ENCODE peak calls at places on chromosomes 1 and 21, in six cellular contexts. L is vagina, U is stomach, O is HCT116, R is uterus, G is heart left ventricle. A is an unnamed sample. For H3K4me1, the result is how much of the 10 kb centered on the place peaks cover.

GRCh38 chr21:15837603-15838002 is 107.8 kb downstream of the USP25 start:
- DNase-seq in L (no peak), U (no peak), O (no peak), R (no peak), G (no peak), A (no peak)

GRCh38 chr1:205543351-205544305 is 39.2 kb downstream of the CDK18 start:
- DNase-seq in L (peak), U (peak), O (no peak), R (peak), G (peak), A (no peak)

GRCh38 chr1:63261736-63262142 is 60.6 kb upstream of the FOXD3 start:
- DNase-seq in L (no peak), U (no peak), O (no peak), R (no peak), G (peak), A (no peak)

GRCh38 chr1:18535391-18536210 is 54.9 kb downstream of the KLHDC7A start:
- DNase-seq in L (peak), U (peak), O (no peak), R (no peak), G (no peak), A (peak)

GRCh38 chr1:32501865-32502264 is 37.0 kb downstream of the ZBTB8B start:
- DNase-seq in L (no peak), U (no peak), O (no peak), R (peak), G (peak), A (no peak)

GRCh38 chr1:18037651-18038050 is 69.9 kb upstream of the IGSF21 start:
- DNase-seq in L (no peak), U (no peak), O (no peak), R (no peak), G (no peak), A (no peak)

GRCh38 chr1:240701412-240701811 is 89.5 kb upstream of the GREM2 start:
- DNase-seq in L (no peak), U (no peak), O (no peak), R (no peak), G (no peak), A (no peak)

GRCh38 chr1:178451529-178451928 is 45.2 kb downstream of the CLEC20A start:
- DNase-seq in L (no peak), U (no peak), O (no peak), R (no peak), G (no peak), A (no peak)

GRCh38 chr1:89126602-89127001 is 688 bp upstream of the GBP2 start:
- DNase-seq in L (no peak), U (no peak), O (no peak), R (no peak), G (no peak), A (no peak)

GRCh38 chr1:9069324-9070100 is at the start of gene SLC2A5:
- DNase-seq in L (no peak), U (no peak), O (no peak), R (peak), G (peak), A (peak)

GRCh38 chr1:9340864-9341263 is 48.2 kb downstream of the SPSB1 start:
- DNase-seq in L (no peak), U (no peak), O (no peak), R (no peak), G (no peak), A (no peak)

GRCh38 chr1:212984522-212985291 is 31.0 kb downstream of the ANGEL2 start:
- DNase-seq in L (no peak), U (no peak), O (no peak), R (no peak), G (no peak), A (no peak)

GRCh38 chr21:29580886-29581285 is 282.2 kb downstream of the BACH1 start:
- DNase-seq in L (no peak), U (no peak), O (no peak), R (no peak), G (no peak), A (no peak)

GRCh38 chr1:101235696-101236545 is 898 bp upstream of the S1PR1 start:
- DNase-seq in L (no peak), U (peak), O (no peak), R (peak), G (peak), A (peak)

GRCh38 chr1:211606914-211607751 is 28.2 kb upstream of the SLC30A1 start:
- DNase-seq in L (no peak), U (no peak), O (no peak), R (no peak), G (peak), A (no peak)

GRCh38 chr1:211606327-211606913 is 27.5 kb upstream of the SLC30A1 start:
- DNase-seq in L (no peak), U (no peak), O (no peak), R (no peak), G (no peak), A (no peak)

GRCh38 chr1:211605034-211605433 is 26.1 kb upstream of the SLC30A1 start:
- DNase-seq in L (no peak), U (no peak), O (no peak), R (no peak), G (no peak), A (no peak)

GRCh38 chr1:211604548-211604947 is 25.6 kb upstream of the SLC30A1 start:
- DNase-seq in L (no peak), U (no peak), O (no peak), R (no peak), G (no peak), A (no peak)

DNA sequence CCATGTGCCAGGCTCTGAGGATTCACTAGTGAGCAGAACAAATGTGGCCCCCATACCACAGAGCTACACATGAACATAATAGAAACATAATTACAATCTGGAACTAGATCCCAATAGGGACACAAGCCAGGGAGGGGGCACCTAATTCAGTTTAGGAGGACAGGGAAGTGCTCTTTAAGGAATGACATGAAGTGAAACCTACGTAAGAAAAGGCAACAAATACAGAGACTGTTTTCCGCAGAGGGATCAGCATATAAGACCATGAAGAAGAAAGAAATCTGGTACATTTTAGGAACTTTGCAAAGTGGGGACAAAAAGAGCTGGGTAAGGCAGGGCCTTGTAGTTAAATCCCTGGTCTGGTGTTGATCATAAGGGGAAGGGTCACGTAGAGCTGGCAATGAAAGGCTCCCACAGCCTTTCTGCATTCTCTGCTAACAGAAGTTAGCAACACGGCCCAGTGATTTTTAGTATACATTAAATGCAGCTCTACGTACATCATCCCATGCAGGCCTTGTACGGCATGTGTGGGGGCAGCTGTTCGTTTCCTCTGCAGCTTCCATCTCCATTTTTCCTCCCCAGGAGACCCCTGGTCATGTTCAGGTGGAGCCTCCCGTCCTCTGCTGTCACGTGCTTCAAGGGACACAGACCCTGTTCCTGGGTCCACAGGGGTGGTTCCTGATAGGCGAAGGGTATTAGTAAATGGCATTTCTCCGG is 26.8 kb upstream of the SLC30A1 start:
- DNase-seq in L (no peak), U (no peak), O (no peak), R (no peak), G (no peak), A (no peak)
- H3K4me1 ChIP-seq in L (under half), U (under half), O (under half), R (under half), G (under half), A (under half)

GRCh38 chr1:209808059-209808494 is 2.1 kb upstream of the IRF6 start:
- DNase-seq in L (no peak), U (no peak), O (no peak), R (no peak), G (peak), A (no peak)
- H3K27ac ChIP-seq in L (no peak), U (no peak), O (no peak), R (no peak), G (peak), A (no peak)

GRCh38 chr1:185091480-185091879 is 46.1 kb downstream of the RNF2 start:
- DNase-seq in L (no peak), U (no peak), O (no peak), R (no peak), G (no peak), A (no peak)

DNA sequence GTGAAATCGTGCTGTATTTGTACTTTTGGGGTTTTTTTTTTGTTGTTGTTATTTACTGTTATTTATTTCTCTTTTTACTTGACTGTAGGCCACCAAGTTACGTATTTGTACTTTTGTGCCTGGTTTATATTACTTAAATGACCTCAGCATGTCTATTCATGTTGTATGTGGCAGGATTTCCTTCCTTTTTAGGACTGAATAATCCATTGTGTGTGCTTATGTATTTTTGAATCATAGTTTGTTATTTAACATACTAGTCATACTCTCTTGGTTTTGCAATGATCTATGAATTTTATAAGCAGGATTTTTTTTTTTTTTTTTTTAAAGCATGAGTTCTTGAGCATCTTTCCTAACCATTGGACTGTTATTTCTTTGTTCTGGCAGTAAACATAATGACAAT is 51.2 kb downstream of the RNF2 start:
- DNase-seq in L (no peak), U (no peak), O (no peak), R (no peak), G (no peak), A (no peak)
- TF ChIP-seq POLR2A in L (no peak), U (no peak), O (no peak), R (no peak), G (no peak), A (no peak)

GRCh38 chr1:231807498-231807897 is 180.9 kb downstream of the DISC1 start:
- DNase-seq in L (no peak), U (no peak), O (no peak), R (no peak), G (no peak), A (no peak)
- H3K4me1 ChIP-seq in L (under half), U (under half), O (under half), R (under half), G (under half), A (under half)

GRCh38 chr1:167714098-167714850 is 7.5 kb upstream of the MPZL1 start:
- DNase-seq in L (no peak), U (peak), O (peak), R (peak), G (peak), A (peak)

GRCh38 chr1:167718926-167719691 is 2.7 kb upstream of the MPZL1 start:
- DNase-seq in L (no peak), U (no peak), O (no peak), R (no peak), G (no peak), A (no peak)

GRCh38 chr1:167714851-167715652 is 6.7 kb upstream of the MPZL1 start:
- DNase-seq in L (no peak), U (peak), O (peak), R (peak), G (peak), A (peak)

GRCh38 chr1:167715653-167716302 is 6.0 kb upstream of the MPZL1 start:
- DNase-seq in L (no peak), U (no peak), O (no peak), R (no peak), G (no peak), A (no peak)

GRCh38 chr1:167717351-167717750 is 4.4 kb upstream of the MPZL1 start:
- DNase-seq in L (no peak), U (no peak), O (no peak), R (no peak), G (no peak), A (no peak)
- H3K27ac ChIP-seq in L (no peak), U (no peak), O (no peak), R (no peak), G (no peak), A (no peak)

GRCh38 chr1:201648911-201649775 is 110.2 kb downstream of the NAV1 start:
- DNase-seq in L (no peak), U (peak), O (no peak), R (peak), G (no peak), A (no peak)

GRCh38 chr1:201646623-201647022 is 107.7 kb downstream of the NAV1 start:
- DNase-seq in L (no peak), U (no peak), O (no peak), R (no peak), G (no peak), A (no peak)

GRCh38 chr1:201647094-201647493 is 108.2 kb downstream of the NAV1 start:
- DNase-seq in L (no peak), U (no peak), O (no peak), R (no peak), G (no peak), A (no peak)

GRCh38 chr1:201647722-201648065 is 108.8 kb downstream of the NAV1 start:
- DNase-seq in L (no peak), U (no peak), O (no peak), R (no peak), G (no peak), A (no peak)

DNA sequence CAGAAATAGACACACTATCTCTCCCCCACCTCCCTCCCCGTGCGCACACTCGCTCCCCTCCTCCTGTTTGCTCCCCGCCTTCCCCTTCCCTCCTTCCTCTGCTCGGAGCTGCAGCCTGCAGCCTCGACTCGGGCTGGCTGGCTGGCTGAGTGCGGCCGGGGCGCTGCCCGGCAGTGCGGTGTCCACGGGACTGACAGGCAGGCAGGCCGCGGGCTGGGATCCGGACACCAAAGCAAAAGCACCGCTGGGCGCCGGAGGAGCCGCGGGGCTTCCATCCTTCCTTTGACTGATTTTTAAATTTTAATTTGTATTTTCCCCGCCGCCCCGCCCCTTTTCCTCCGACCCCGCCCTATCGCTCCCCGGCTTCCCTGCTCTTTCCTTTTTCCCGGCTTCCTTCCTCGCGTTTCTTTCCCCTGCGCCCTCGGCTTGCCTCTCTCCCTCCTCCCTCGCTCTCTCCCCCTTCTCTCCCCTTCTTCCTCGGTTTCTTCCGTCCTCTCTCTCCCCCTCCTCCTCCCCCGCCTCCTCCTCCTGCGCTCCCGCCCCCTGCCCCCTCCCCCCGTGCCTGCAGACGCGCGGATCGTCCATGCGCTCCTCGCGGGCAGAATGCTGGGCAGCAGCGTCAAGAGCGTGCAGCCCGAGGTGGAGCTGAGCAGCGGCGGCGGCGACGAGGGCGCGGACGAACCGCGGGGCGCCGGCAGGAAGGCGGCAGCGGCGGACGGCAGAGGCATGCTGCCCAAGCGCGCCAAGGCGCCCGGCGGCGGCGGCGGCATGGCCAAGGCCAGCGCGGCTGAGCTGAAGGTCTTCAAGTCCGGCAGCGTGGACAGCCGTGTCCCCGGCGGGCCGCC is 109.4 kb downstream of the NAV1 start:
- DNase-seq in L (no peak), U (peak), O (no peak), R (peak), G (peak), A (no peak)
- TF ChIP-seq POLR2A in L (no peak), U (no peak), O (no peak), R (no peak), G (no peak), A (no peak)

DNA sequence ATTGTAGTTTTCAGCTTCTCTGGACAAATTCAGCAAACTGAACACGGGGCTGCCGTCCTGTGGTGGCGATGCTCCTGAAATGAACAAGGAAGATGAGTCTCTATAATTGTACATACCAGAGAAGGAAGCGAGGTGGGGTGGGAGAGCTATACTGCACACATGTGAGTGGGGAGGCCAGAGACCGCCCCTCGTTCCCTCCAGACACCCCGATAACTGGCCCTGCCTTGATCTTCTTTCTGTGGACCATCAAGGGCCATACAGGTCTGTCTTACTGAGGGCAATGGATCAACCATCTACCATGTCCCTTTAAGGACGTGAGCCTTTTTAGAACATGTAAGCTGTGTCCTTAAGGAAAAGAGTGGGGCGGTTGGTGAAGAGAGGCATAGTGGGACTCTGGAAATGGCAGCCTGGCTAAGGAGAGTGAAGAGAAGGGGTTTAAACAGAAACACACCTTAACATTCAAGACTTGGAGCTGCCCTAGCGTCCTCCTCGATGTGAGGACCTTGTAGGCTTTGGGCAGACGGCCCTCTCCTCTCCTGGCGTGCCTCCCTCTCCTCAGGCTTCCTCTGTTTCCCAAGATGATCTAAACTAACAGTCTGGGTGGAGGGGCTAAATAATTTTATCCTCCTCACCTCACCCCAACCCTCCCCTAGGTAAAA is 5.8 kb downstream of the PLEKHO1 start:
- DNase-seq in L (no peak), U (no peak), O (no peak), R (no peak), G (no peak), A (no peak)
- H3K4me1 ChIP-seq in L (half or more), U (half or more), O (under half), R (under half), G (under half), A (under half)

GRCh38 chr1:160639652-160640051 is 7.2 kb downstream of the SLAMF1 start:
- DNase-seq in L (no peak), U (peak), O (no peak), R (no peak), G (no peak), A (peak)
- H3K27ac ChIP-seq in L (no peak), U (no peak), O (no peak), R (no peak), G (no peak), A (peak)

GRCh38 chr1:162984699-162985098 is 84.5 kb upstream of the RGS4 start:
- DNase-seq in L (no peak), U (no peak), O (no peak), R (no peak), G (no peak), A (no peak)
- TF ChIP-seq POLR2A in L (no peak), U (no peak), O (no peak), R (no peak), G (no peak), A (no peak)

A was measured in Peyer's patch.